ENCODE peak calls at places on chromosomes 6 and 20, in nine cellular contexts. G is GM23248, K is choroid plexus epithelial cell, D is mesendoderm, F is fibroblast of the aortic adventitia, P is neuronal stem cell, Q is left lung, R is gastrocnemius medialis, C is ovary. X is an unnamed sample.

GRCh38 chr20:40763646-40764295 is 74.7 kb upstream of the MAFB start:
- DNase-seq in G (peak), K (no peak), D (no peak), F (peak), P (no peak), Q (no peak), R (no peak), C (no peak), X (no peak)

GRCh38 chr20:34535301-34535840 is 19.1 kb downstream of the DYNLRB1 start:
- DNase-seq in G (no peak), K (no peak), D (no peak), F (no peak), P (no peak), Q (no peak), R (no peak), C (no peak), X (no peak)

GRCh38 chr6:166156942-166157341 is 10.7 kb downstream of the TBXT start:
- DNase-seq in G (peak), K (peak), D (no peak), F (peak), P (no peak), Q (no peak), R (no peak), C (no peak), X (no peak)

GRCh38 chr6:77136086-77136485 is 327.2 kb downstream of the HTR1B start:
- DNase-seq in G (peak), K (no peak), D (no peak), F (peak), P (no peak), Q (no peak), R (no peak), C (no peak), X (no peak)

GRCh38 chr6:134589512-134589911 is 271.6 kb upstream of the SGK1 start:
- DNase-seq in G (peak), K (peak), D (peak), F (peak), P (no peak), Q (no peak), R (no peak), C (no peak), X (no peak)

GRCh38 chr6:16420715-16421461 is 182.5 kb downstream of the GMPR start:
- DNase-seq in G (peak), K (peak), D (no peak), F (peak), P (no peak), Q (no peak), R (no peak), C (no peak), X (no peak)

GRCh38 chr6:170048615-170049256 is 242.1 kb downstream of the DLL1 start:
- DNase-seq in G (peak), K (peak), D (no peak), F (no peak), P (no peak), Q (peak), R (no peak), C (peak), X (peak)

GRCh38 chr20:37640600-37641561 is 52.9 kb upstream of the CTNNBL1 start:
- DNase-seq in G (peak), K (peak), D (no peak), F (peak), P (no peak), Q (no peak), R (no peak), C (no peak), X (no peak)

GRCh38 chr6:116397960-116398359 is 27.2 kb downstream of the DSE start:
- DNase-seq in G (peak), K (peak), D (no peak), F (peak), P (no peak), Q (no peak), R (no peak), C (no peak), X (no peak)

DNA sequence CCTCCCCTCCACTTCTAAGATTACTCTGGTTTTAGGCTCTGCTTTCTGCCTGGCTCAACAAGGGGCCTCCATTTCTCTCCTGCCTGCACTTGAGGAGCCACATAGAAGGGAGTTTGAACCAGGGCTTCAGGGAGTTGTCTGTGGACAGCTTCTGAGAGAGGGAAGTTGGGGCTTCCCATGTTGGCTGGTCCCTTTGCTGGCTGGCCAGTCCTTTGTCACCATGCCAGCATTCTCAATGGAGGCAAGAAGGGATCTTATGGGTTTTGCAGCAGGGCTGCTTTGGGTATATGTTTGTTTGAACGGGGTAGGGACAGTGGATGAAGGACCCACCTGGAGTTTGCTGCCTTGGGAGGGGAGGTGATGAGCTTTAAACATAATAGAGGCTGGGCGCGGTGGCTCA is 124.9 kb downstream of the CARMIL1 start:
- DNase-seq in G (no peak), K (no peak), D (no peak), F (no peak), P (no peak), Q (no peak), R (no peak), C (no peak), X (no peak)
- H3K4me3 ChIP-seq in G (no peak), K (no peak), D (no peak), F (no peak), P (no peak), Q (no peak), R (no peak), C (no peak), X (no peak)

GRCh38 chr6:2950713-2951112 is 20.7 kb downstream of the SERPINB6 start:
- DNase-seq in G (no peak), K (no peak), D (no peak), F (no peak), P (no peak), Q (no peak), R (no peak), C (no peak), X (no peak)

GRCh38 chr6:2952557-2953095 is 18.7 kb downstream of the SERPINB6 start:
- DNase-seq in G (peak), K (peak), D (peak), F (peak), P (peak), Q (peak), R (peak), C (peak), X (peak)

GRCh38 chr6:2949536-2950083 is 21.8 kb downstream of the SERPINB6 start:
- DNase-seq in G (no peak), K (no peak), D (no peak), F (no peak), P (no peak), Q (no peak), R (no peak), C (no peak), X (no peak)

GRCh38 chr6:2951723-2952122 is 19.6 kb downstream of the SERPINB6 start:
- DNase-seq in G (no peak), K (no peak), D (peak), F (no peak), P (no peak), Q (peak), R (no peak), C (no peak), X (peak)

DNA sequence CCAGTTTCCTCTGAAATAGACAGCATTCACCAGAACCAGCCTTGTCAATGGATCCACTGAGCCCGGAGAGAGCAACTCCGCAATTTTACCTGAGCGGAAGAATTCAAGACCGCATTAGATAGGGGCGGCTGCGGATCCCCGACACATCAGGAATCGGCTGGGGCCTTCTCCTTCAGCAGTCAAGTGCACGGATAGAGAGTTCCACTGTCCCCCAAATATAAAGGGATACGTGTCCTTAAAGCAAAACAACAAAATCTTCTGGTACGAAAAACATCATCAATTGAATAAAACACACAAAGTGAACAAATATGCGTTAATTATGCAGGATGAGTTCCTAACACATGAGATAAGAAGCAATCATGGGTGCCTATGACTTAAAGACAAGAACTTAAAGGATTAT is 18.3 kb downstream of the SERPINB6 start:
- DNase-seq in G (no peak), K (no peak), D (no peak), F (no peak), P (no peak), Q (no peak), R (no peak), C (no peak), X (no peak)
- H3K4me3 ChIP-seq in G (peak), K (peak), D (no peak), F (no peak), P (no peak), Q (no peak), R (no peak), C (no peak), X (peak)

DNA sequence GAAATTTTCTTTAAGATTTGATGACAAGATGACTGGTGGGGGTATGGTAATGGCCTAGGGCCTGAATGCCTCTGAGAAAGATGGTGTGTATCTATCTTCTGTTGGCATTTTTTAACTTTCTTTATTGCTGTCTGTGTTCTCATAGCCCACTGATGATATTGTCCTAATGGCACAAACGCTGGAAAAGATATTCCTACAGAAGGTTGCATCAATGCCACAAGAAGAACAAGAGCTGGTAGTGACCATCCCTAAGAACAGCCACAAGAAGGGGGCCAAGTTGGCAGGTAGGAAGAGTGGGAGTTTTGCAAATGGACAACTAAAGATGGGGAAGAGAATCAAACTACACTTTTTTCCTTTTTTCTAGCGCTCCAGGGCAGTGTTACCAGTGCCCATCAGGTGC is 7.5 kb downstream of the BRD2 start:
- DNase-seq in G (no peak), K (no peak), D (no peak), F (no peak), P (no peak), Q (no peak), R (no peak), C (no peak), X (no peak)
- H3K4me3 ChIP-seq in G (peak), K (peak), D (no peak), F (peak), P (no peak), Q (no peak), R (no peak), C (no peak), X (peak)

GRCh38 chr20:62369508-62370114 is 2.5 kb upstream of the LAMA5 start:
- DNase-seq in G (no peak), K (no peak), D (no peak), F (no peak), P (no peak), Q (no peak), R (no peak), C (no peak), X (peak)
- H3K4me3 ChIP-seq in G (no peak), K (no peak), D (no peak), F (no peak), P (no peak), Q (no peak), R (no peak), C (no peak), X (peak)

GRCh38 chr6:161415302-161415855 is 141.5 kb upstream of the AGPAT4 start:
- DNase-seq in G (no peak), K (peak), D (peak), F (no peak), P (no peak), Q (no peak), R (no peak), C (no peak), X (no peak)

GRCh38 chr6:161414800-161415199 is 140.9 kb upstream of the AGPAT4 start:
- DNase-seq in G (no peak), K (no peak), D (no peak), F (no peak), P (no peak), Q (no peak), R (no peak), C (no peak), X (no peak)

GRCh38 chr6:161412795-161413194 is 138.9 kb upstream of the AGPAT4 start:
- DNase-seq in G (no peak), K (no peak), D (no peak), F (no peak), P (no peak), Q (no peak), R (no peak), C (no peak), X (no peak)

GRCh38 chr6:161413361-161413771 is 139.5 kb upstream of the AGPAT4 start:
- DNase-seq in G (no peak), K (no peak), D (no peak), F (no peak), P (no peak), Q (no peak), R (peak), C (no peak), X (peak)

DNA sequence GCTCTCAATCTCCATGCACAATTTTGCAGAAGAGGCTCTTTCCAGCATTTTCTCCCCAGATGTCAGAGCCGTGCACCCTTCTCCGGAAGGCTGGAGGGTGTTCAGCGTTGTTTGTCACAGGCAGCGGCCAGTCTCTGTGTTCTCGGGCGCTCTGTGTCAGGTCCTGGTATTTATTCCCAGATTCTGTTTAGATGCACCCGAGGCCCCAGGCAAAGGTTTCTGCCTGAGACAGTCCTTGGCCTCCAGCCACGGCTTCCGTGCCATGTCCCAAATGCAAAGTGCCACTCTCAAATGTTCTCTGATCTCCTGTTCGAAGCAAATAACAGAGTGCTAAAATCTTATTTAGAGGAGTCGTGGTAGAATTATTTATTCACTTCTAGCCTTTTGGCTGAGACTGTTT is 140.3 kb upstream of the AGPAT4 start:
- DNase-seq in G (no peak), K (no peak), D (no peak), F (no peak), P (no peak), Q (no peak), R (peak), C (no peak), X (peak)
- H3K4me3 ChIP-seq in G (no peak), K (no peak), D (no peak), F (no peak), P (no peak), Q (no peak), R (peak), C (no peak), X (peak)

DNA sequence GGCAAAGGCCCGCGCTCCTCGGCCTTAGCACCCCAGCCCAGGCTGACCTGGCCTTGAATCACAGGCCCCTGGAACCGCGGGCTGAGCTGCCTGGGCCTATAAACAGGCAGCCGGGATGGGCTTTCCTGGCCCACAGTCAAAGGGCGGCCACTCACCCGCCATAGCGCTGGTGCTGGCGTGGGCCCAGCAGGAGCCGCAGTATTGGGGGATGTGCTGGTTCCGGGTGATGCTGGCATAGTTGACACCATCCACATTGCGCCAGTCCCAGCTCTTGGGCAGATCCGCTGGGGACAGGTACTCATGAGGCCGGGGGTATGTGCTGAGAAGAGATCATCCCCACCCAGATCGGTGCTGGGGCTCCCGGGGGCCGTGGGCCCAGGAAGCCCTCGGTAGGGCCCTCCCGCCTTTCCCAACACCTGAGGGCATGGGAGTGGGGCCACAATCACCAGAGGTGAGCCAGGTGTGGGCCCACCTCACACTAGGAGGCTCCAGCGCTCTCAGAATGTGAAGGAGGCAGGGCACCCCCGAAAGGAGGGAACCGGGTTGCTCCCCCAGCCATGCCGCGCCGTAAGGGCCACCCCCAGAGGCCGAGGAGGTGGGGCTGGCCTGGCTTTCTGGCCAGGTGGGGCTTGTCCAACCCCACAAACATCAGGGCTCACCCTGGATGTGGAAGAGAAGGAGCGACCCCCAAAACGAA is 739 bp downstream of the CTSZ start:
- DNase-seq in G (peak), K (no peak), D (no peak), F (no peak), P (no peak), Q (no peak), R (no peak), C (peak), X (peak)
- H3K4me3 ChIP-seq in G (peak), K (peak), D (peak), F (peak), P (peak), Q (peak), R (peak), C (peak), X (peak)

DNA sequence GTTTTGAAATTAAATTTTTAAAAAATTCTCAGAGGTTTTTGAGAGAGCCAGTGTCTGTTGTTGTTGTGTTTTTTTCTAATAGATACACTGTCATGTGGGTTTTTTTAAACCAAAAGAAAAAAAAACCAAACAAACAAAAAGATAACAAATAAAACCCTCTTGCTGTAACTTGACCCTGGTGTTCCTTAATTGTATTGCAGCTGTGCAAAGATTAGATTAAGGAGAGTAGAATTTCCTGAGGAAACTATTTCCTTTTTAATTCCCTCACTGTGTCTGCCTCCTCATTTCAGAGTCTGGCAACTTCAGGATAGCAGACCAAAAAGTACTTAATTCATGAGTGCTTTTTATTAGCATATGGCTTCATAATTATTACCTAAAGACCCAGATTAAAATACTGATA is 281.9 kb downstream of the EPM2A start:
- DNase-seq in G (peak), K (peak), D (peak), F (no peak), P (no peak), Q (no peak), R (no peak), C (no peak), X (no peak)
- H3K4me3 ChIP-seq in G (no peak), K (no peak), D (no peak), F (no peak), P (no peak), Q (no peak), R (no peak), C (no peak), X (no peak)

GRCh38 chr6:11223296-11223695 is 9.2 kb downstream of the NEDD9 start:
- DNase-seq in G (no peak), K (no peak), D (no peak), F (no peak), P (no peak), Q (no peak), R (no peak), C (no peak), X (no peak)

GRCh38 chr6:11222385-11223277 is 9.8 kb downstream of the NEDD9 start:
- DNase-seq in G (no peak), K (no peak), D (no peak), F (no peak), P (no peak), Q (no peak), R (no peak), C (no peak), X (no peak)

GRCh38 chr6:11224966-11225463 is 7.5 kb downstream of the NEDD9 start:
- DNase-seq in G (no peak), K (no peak), D (no peak), F (no peak), P (no peak), Q (no peak), R (no peak), C (no peak), X (no peak)

GRCh38 chr6:11225990-11226389 is 6.5 kb downstream of the NEDD9 start:
- DNase-seq in G (no peak), K (no peak), D (no peak), F (no peak), P (no peak), Q (no peak), R (no peak), C (no peak), X (no peak)

GRCh38 chr6:11224252-11224965 is 8.1 kb downstream of the NEDD9 start:
- DNase-seq in G (peak), K (no peak), D (no peak), F (peak), P (no peak), Q (no peak), R (no peak), C (no peak), X (no peak)
- H3K4me3 ChIP-seq in G (no peak), K (no peak), D (no peak), F (no peak), P (no peak), Q (no peak), R (peak), C (no peak), X (peak)

GRCh38 chr20:21713901-21714296 is 8.4 kb downstream of the PAX1 start:
- DNase-seq in G (no peak), K (no peak), D (no peak), F (no peak), P (no peak), Q (peak), R (no peak), C (no peak), X (no peak)
- H3K4me3 ChIP-seq in G (no peak), K (no peak), D (peak), F (no peak), P (no peak), Q (no peak), R (no peak), C (no peak), X (no peak)

DNA sequence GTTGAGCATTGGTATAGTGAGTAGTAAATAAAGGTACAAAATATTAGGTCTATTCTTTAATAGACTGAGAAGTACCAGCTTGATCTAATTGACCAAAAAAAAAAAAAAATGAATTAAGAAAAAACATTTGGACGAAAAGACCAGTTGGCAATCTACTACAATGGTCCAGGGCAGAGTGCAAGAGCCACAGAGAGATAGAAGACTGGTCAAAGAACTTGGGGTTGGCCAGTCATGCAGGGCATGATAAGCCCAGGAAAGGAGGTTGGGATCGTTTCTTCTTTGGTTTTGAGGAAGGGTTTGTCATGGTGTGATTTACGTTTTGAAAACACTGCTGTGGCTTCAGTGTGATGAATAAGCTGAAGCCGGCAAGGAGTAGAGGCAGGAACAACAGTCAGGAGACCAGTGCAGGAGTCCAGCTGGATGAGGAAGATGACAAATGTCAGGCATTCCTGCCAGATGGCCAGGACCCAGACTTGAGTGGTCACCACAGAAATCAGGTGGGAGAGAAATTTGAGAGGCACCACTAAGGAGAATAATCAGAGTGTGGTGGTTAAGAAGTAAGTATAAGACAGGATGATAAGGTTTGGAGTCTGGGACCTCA is 14.0 kb downstream of the SMLR1 start:
- DNase-seq in G (peak), K (no peak), D (no peak), F (peak), P (no peak), Q (no peak), R (no peak), C (no peak), X (no peak)
- H3K4me3 ChIP-seq in G (no peak), K (no peak), D (no peak), F (no peak), P (no peak), Q (no peak), R (no peak), C (no peak), X (no peak)